ENCODE peak calls at places on chromosomes 5 and 9, in five cellular contexts. H is HL-60; T is bronchial epithelial cell; Z is CD8-positive, alpha-beta T cell; D is SJSA1. G is an unnamed sample.

GRCh38 chr5:169871816-169872215 is 108.5 kb downstream of the INSYN2B start:
- DNase-seq in H (no peak), Z (no peak), D (no peak), T (no peak), G (no peak)

GRCh38 chr9:138105123-138105415 is 227.5 kb downstream of the CACNA1B start:
- DNase-seq in T (no peak), D (no peak), H (no peak), Z (no peak), G (no peak)

GRCh38 chr5:157855404-157855994 is 3.4 kb downstream of the CLINT1 start:
- DNase-seq in T (peak; percentile 66), Z (no peak), D (peak; percentile 42), H (no peak), G (peak; percentile 34)

GRCh38 chr5:65076251-65076869 is 307.6 kb downstream of the CWC27 start:
- DNase-seq in D (peak; percentile 15), H (no peak), Z (peak; percentile 21), T (peak; percentile 56), G (peak; percentile 16)

GRCh38 chr5:13664377-13664776 is 280.1 kb downstream of the DNAH5 start:
- DNase-seq in T (peak; percentile 99), Z (no peak), H (no peak), D (no peak), G (peak; percentile 95)

GRCh38 chr9:135065151-135065550 is 22.3 kb upstream of the OLFM1 start:
- DNase-seq in Z (no peak), H (no peak), T (no peak), D (no peak), G (no peak)

GRCh38 chr9:14313378-14313940 is 482 bp downstream of the NFIB start:
- DNase-seq in H (no peak), D (peak; percentile 27), T (peak; percentile 14), Z (no peak), G (no peak)

GRCh38 chr9:77175152-77175551 is 2.2 kb upstream of the VPS13A start:
- DNase-seq in T (no peak), H (no peak), Z (no peak), D (no peak), G (no peak)

GRCh38 chr5:170293273-170293672 is 4.3 kb downstream of the LCP2 start:
- DNase-seq in D (no peak), T (no peak), Z (no peak), H (peak; percentile 90), G (no peak)

GRCh38 chr9:962023-962422 is 14.4 kb upstream of the DMRT3 start:
- DNase-seq in H (no peak), T (peak; percentile 93), Z (no peak), D (no peak), G (no peak)

GRCh38 chr5:178333821-178334481 is 101.3 kb upstream of the PHYKPL start:
- DNase-seq in D (no peak), T (no peak), Z (no peak), H (no peak), G (no peak)

GRCh38 chr5:139749242-139749641 is 46.4 kb upstream of the PSD2 start:
- DNase-seq in H (no peak), T (no peak), D (no peak), Z (no peak), G (no peak)

GRCh38 chr5:139752506-139753350 is 42.9 kb upstream of the PSD2 start:
- DNase-seq in D (no peak), Z (no peak), T (peak; percentile 81), H (no peak), G (no peak)

GRCh38 chr5:139747583-139748504 is 47.8 kb upstream of the PSD2 start:
- DNase-seq in T (no peak), H (no peak), Z (peak; percentile 39), D (no peak), G (no peak)

GRCh38 chr5:139748505-139748826 is 47.1 kb upstream of the PSD2 start:
- DNase-seq in H (no peak), D (no peak), Z (no peak), T (no peak), G (no peak)

GRCh38 chr5:139751236-139751635 is 44.4 kb upstream of the PSD2 start:
- DNase-seq in T (no peak), H (no peak), Z (no peak), D (no peak), G (no peak)
- H3K27me3 ChIP-seq in T (peaks cover 24% of the 10 kb centered on the region), H (peaks cover 17% of the 10 kb centered on the region), Z (peaks cover 8% of the 10 kb centered on the region), D (peaks cover 15% of the 10 kb centered on the region), G (peaks cover 24% of the 10 kb centered on the region)

GRCh38 chr9:108852089-108852488 is 3.7 kb downstream of the ACTL7B start:
- DNase-seq in T (no peak), D (no peak), H (no peak), Z (no peak), G (no peak)

GRCh38 chr9:108855888-108856287 is at the start of gene ACTL7B:
- DNase-seq in Z (no peak), D (no peak), H (no peak), T (no peak), G (no peak)

GRCh38 chr9:108854641-108855528 is 901 bp downstream of the ACTL7B start:
- DNase-seq in H (no peak), T (no peak), Z (no peak), D (no peak), G (no peak)

GRCh38 chr9:108854094-108854493 is 1.7 kb downstream of the ACTL7B start:
- DNase-seq in D (no peak), T (no peak), H (no peak), Z (no peak), G (no peak)

DNA sequence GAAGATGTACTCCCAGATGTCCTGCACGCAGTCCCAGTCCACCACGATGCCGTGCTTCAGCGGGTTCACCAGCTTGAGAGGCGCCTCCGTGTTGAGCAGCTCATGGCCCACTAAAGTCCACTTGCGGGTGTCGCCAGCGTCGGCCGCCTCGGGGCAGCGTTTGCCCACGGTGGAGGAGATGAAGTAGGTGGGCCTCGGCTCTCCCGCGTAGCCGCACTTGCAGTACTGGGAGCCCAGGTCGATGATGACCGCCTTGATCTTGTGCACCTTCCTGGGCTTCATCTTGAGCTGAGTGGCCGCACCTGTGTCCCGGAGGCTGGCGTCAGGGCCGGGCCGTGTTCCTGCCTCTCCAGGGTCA is 278 bp downstream of the ACTL7B start:
- DNase-seq in T (no peak), H (no peak), D (no peak), Z (no peak), G (no peak)
- H3K27me3 ChIP-seq in T (no peaks in the 10 kb centered on the region), H (peaks cover 6% of the 10 kb centered on the region), D (no peaks in the 10 kb centered on the region), Z (no peaks in the 10 kb centered on the region), G (peaks cover 2% of the 10 kb centered on the region)

GRCh38 chr5:62934319-62934718 is 355.7 kb downstream of the LRRC70 start:
- DNase-seq in T (no peak), D (no peak), Z (no peak), H (no peak), G (no peak)
- H3K27me3 ChIP-seq in T (no peaks in the 10 kb centered on the region), D (no peaks in the 10 kb centered on the region), Z (no peaks in the 10 kb centered on the region), H (no peaks in the 10 kb centered on the region), G (no peaks in the 10 kb centered on the region)

GRCh38 chr9:124477211-124478013 is 27.2 kb downstream of the ADGRD2 start:
- DNase-seq in H (no peak), D (no peak), Z (no peak), T (no peak), G (no peak)
- H3K27me3 ChIP-seq in H (no peaks in the 10 kb centered on the region), D (peaks cover 16% of the 10 kb centered on the region), Z (peaks cover 6% of the 10 kb centered on the region), T (peaks cover 22% of the 10 kb centered on the region), G (peaks cover 71% of the 10 kb centered on the region)

GRCh38 chr5:174698156-174698555 is 26.2 kb upstream of the MSX2 start:
- DNase-seq in T (no peak), Z (no peak), H (no peak), D (no peak), G (no peak)

GRCh38 chr5:174693697-174694400 is 30.5 kb upstream of the MSX2 start:
- DNase-seq in T (peak; percentile 5), Z (no peak), H (no peak), D (no peak), G (no peak)

GRCh38 chr5:174699131-174699530 is 25.3 kb upstream of the MSX2 start:
- DNase-seq in Z (no peak), D (no peak), H (no peak), T (no peak), G (no peak)
- H3K27me3 ChIP-seq in Z (no peaks in the 10 kb centered on the region), D (peaks cover 3% of the 10 kb centered on the region), H (peaks cover 7% of the 10 kb centered on the region), T (no peaks in the 10 kb centered on the region), G (peaks cover 21% of the 10 kb centered on the region)

DNA sequence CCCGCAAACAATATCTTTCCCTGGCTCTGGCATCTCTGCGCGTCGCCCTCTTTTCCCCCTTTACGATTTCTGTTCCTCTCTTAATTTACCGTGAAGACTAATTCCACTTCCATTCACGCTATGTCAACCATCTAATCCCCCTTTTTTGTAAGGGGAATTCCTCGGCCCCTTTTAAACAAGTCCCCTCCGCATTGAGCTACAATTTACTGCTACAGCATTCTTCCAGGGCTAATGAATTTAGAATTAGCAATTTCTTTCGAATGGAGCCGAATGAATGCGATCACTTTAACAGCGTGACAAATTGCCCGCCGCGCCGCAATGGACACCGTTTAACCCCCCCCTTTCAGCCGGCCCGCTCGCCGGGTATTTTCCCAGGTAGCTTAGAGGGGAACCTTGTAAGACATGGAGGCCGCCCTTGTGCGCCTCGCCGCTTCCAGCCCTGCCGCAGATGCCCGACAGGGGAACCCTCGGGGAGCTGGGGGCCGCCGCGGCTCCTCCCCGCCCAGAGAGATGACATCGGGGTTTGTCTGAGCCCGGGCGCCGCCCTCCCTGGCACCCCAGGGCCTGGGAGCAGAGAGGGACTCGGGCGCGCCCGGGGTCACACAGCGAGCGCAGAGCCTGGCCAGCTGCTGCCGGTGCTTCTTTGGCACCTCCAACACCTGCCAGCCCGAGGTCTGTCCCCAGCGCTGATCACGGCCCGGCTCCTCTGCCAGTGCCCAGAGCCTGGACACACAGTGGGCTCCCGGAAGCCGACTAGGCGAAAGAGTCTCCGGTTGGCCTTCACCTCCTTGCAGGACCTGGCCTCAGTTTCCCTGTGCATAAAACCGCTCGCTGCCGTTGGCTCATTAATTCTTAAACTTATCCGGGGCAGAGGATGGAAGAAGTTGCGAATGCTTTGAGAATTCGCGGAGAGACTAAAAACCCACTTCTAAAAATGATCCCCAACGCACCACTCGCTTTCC is 1.3 kb downstream of the PRDM12 start:
- DNase-seq in H (no peak), Z (no peak), T (no peak), D (no peak), G (no peak)
- H3K27me3 ChIP-seq in H (peaks cover 71% of the 10 kb centered on the region), Z (peaks cover 39% of the 10 kb centered on the region), T (peaks cover 67% of the 10 kb centered on the region), D (peaks cover 69% of the 10 kb centered on the region), G (peaks cover 85% of the 10 kb centered on the region)

GRCh38 chr9:129677456-129677855 is 12.0 kb downstream of the PRRX2 start:
- DNase-seq in T (no peak), H (no peak), Z (no peak), D (no peak), G (no peak)
- H3K27me3 ChIP-seq in T (peaks cover 40% of the 10 kb centered on the region), H (peaks cover 13% of the 10 kb centered on the region), Z (no peaks in the 10 kb centered on the region), D (no peaks in the 10 kb centered on the region), G (no peaks in the 10 kb centered on the region)

GRCh38 chr5:77628840-77629552 is 9.5 kb downstream of the OTP start:
- DNase-seq in D (no peak), H (no peak), Z (no peak), T (no peak), G (no peak)
- H3K27me3 ChIP-seq in D (peaks cover 14% of the 10 kb centered on the region), H (peaks cover 2% of the 10 kb centered on the region), Z (peaks cover 42% of the 10 kb centered on the region), T (peaks cover 50% of the 10 kb centered on the region), G (peaks cover 80% of the 10 kb centered on the region)